ENCODE peak calls at places on chromosomes 12 and 14, in seven cellular contexts. R is ovary, X is sigmoid colon, L is uterus, I is transverse colon, U is body of pancreas, A is K562. S is an unnamed sample.
A peak's percentile ranks its signal among the peaks of the same experiment; 100 is the strongest.

GRCh38 chr12:52366738-52367485 is at the start of gene KRT85:
- DNase-seq in I (no peak), L (no peak), A (no peak), X (peak; percentile 53), R (no peak), U (no peak), S (no peak)

GRCh38 chr12:120109570-120110267 is 6.8 kb downstream of the RAB35 start:
- DNase-seq in R (no peak), A (no peak), I (no peak), L (no peak), X (no peak), U (no peak), S (no peak)

GRCh38 chr12:41190360-41190759 is 2.2 kb downstream of the PDZRN4 start:
- DNase-seq in U (no peak), L (no peak), X (peak; percentile 67), A (peak; percentile 4), I (no peak), R (peak; percentile 37), S (no peak)

GRCh38 chr12:14443531-14443930 is 78.0 kb downstream of the ATF7IP start:
- DNase-seq in U (no peak), R (no peak), L (no peak), I (no peak), A (no peak), X (no peak), S (no peak)

GRCh38 chr12:117100251-117100650 is 1.0 kb upstream of the TESC start:
- DNase-seq in L (no peak), A (peak; percentile 67), X (peak; percentile 35), I (no peak), U (no peak), R (no peak), S (no peak)

GRCh38 chr12:106794369-106794768 is 19.9 kb downstream of the RIC8B start:
- DNase-seq in R (no peak), I (no peak), L (no peak), X (no peak), A (no peak), U (no peak), S (no peak)

GRCh38 chr14:64671591-64671990 is 32.6 kb upstream of the PLEKHG3 start:
- DNase-seq in A (peak; percentile 37), R (no peak), U (no peak), I (no peak), X (no peak), L (no peak), S (no peak)

GRCh38 chr12:76183459-76184186 is 99.1 kb upstream of the NAP1L1 start:
- DNase-seq in L (peak; percentile 16), U (no peak), A (peak; percentile 44), I (no peak), X (no peak), R (no peak), S (no peak)

GRCh38 chr12:56931474-56931978 is 2.7 kb downstream of the SDR9C7 start:
- DNase-seq in X (no peak), L (no peak), A (peak; percentile 77), I (no peak), R (no peak), U (no peak), S (no peak)

GRCh38 chr12:50986961-50987737 is 34.8 kb downstream of the HIGD1C start:
- DNase-seq in U (peak; percentile 53), X (peak; percentile 71), A (peak; percentile 39), R (no peak), L (peak; percentile 66), I (peak; percentile 63), S (no peak)

GRCh38 chr12:113152835-113153814 is 3.6 kb downstream of the CFAP73 start:
- DNase-seq in I (peak; percentile 79), L (no peak), U (peak; percentile 65), X (no peak), A (peak; percentile 83), R (peak; percentile 65), S (peak; percentile 66)

GRCh38 chr12:76117751-76118150 is 33.3 kb upstream of the NAP1L1 start:
- DNase-seq in I (no peak), U (no peak), L (no peak), A (no peak), R (no peak), X (no peak), S (no peak)

GRCh38 chr14:53190938-53191337 is 37.8 kb upstream of the DDHD1 start:
- DNase-seq in A (no peak), L (no peak), R (no peak), X (no peak), I (no peak), U (no peak), S (no peak)

GRCh38 chr12:86496595-86496994 is 240.4 kb upstream of the MGAT4C start:
- DNase-seq in A (no peak), U (no peak), L (no peak), R (no peak), X (no peak), I (no peak), S (no peak)

GRCh38 chr12:22729898-22730443 is 105.0 kb downstream of the ETNK1 start:
- DNase-seq in U (no peak), I (no peak), R (no peak), L (no peak), A (no peak), X (no peak), S (no peak)

GRCh38 chr12:98373019-98373554 is 142.3 kb upstream of the TMPO start:
- DNase-seq in R (no peak), L (no peak), X (no peak), I (no peak), U (no peak), A (peak; percentile 44), S (no peak)

GRCh38 chr14:26606729-26607128 is 8.9 kb upstream of the NOVA1 start:
- DNase-seq in A (no peak), X (no peak), R (no peak), I (no peak), U (no peak), L (no peak), S (no peak)

GRCh38 chr14:35594616-35595015 is 60.7 kb downstream of the INSM2 start:
- DNase-seq in L (no peak), I (no peak), R (no peak), X (no peak), A (no peak), U (no peak), S (no peak)

GRCh38 chr12:125340791-125341190 is 275.6 kb downstream of the AACS start:
- DNase-seq in L (no peak), A (no peak), R (no peak), U (peak; percentile 16), X (no peak), I (peak; percentile 39), S (no peak)

GRCh38 chr14:101460521-101460920 is 100.8 kb upstream of the DIO3 start:
- DNase-seq in I (no peak), A (no peak), L (no peak), R (no peak), U (no peak), X (no peak), S (no peak)

GRCh38 chr12:70487440-70487839 is 121.3 kb downstream of the KCNMB4 start:
- DNase-seq in A (no peak), U (no peak), L (no peak), I (no peak), R (no peak), X (no peak), S (no peak)

GRCh38 chr14:19918553-19919264 is 1.7 kb upstream of the OR4K5 start:
- DNase-seq in I (no peak), L (no peak), X (no peak), R (no peak), U (no peak), A (no peak), S (no peak)

GRCh38 chr14:69013943-69014782 is 35.1 kb upstream of the ACTN1 start:
- DNase-seq in A (no peak), I (peak; percentile 84), U (no peak), X (no peak), R (no peak), L (no peak), S (no peak)

GRCh38 chr12:85016423-85016822 is 19.7 kb downstream of the TSPAN19 start:
- DNase-seq in X (no peak), I (no peak), R (no peak), U (no peak), L (no peak), A (no peak), S (no peak)

GRCh38 chr12:131204416-131205311 is 251.0 kb downstream of the ADGRD1 start:
- DNase-seq in U (no peak), R (no peak), L (no peak), X (peak; percentile 51), A (no peak), I (no peak), S (no peak)

GRCh38 chr12:6961695-6962284 is 8.7 kb downstream of the PHB2 start:
- DNase-seq in U (peak; percentile 67), I (peak; percentile 85), X (peak; percentile 89), A (peak; percentile 82), R (peak; percentile 70), L (peak; percentile 73), S (no peak)
- TF ChIP-seq POLR2A in U (no peak), I (peak; percentile 48), X (no peak), A (peak; percentile 83), R (no peak), L (no peak), S (no peak)

GRCh38 chr12:128911861-128912260 is 58.6 kb downstream of the GLT1D1 start:
- DNase-seq in L (no peak), R (no peak), X (no peak), I (no peak), A (no peak), U (no peak), S (no peak)

GRCh38 chr12:128918910-128919309 is 65.6 kb downstream of the GLT1D1 start:
- DNase-seq in R (no peak), X (no peak), U (no peak), I (no peak), A (no peak), L (no peak), S (no peak)

GRCh38 chr12:128918481-128918880 is 65.2 kb downstream of the GLT1D1 start:
- DNase-seq in U (no peak), X (no peak), I (no peak), L (no peak), A (no peak), R (no peak), S (no peak)

GRCh38 chr12:128916425-128916824 is 63.1 kb downstream of the GLT1D1 start:
- DNase-seq in X (no peak), A (no peak), R (no peak), I (no peak), L (no peak), U (no peak), S (no peak)

GRCh38 chr12:128914908-128915563 is 61.8 kb downstream of the GLT1D1 start:
- DNase-seq in L (no peak), R (no peak), U (no peak), I (no peak), A (no peak), X (no peak), S (no peak)
- TF ChIP-seq POLR2A in L (no peak), R (no peak), U (no peak), I (no peak), A (no peak), X (no peak), S (no peak)

GRCh38 chr12:32896438-32897275 is at the start of gene PKP2:
- DNase-seq in A (peak; percentile 93), L (peak; percentile 18), R (peak; percentile 81), X (no peak), I (peak; percentile 92), U (peak; percentile 87), S (peak; percentile 72)
- TF ChIP-seq POLR2A in A (peak; percentile 52), L (no peak), R (no peak), X (no peak), I (peak; percentile 60), U (peak; percentile 90), S (no peak)

DNA sequence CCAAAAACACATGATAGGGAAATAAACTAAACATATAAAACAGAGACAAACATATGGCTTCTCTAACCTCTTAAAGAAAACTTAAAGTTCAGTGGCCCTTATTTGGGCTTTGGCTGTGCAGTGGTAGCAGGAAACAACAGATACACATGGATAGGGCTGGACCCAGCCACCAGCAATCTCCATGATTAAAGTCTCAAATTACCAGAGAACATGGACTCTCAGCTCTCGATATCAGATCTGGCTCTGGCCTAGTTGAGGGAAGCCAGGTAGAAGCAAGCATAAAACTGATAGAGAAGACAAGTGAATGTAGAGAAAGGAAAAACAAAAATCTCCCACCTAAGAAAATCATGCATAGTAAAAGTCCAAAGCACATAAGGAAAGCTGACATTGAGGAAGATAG is 164.8 kb downstream of the ITPR2 start:
- DNase-seq in X (no peak), L (no peak), I (no peak), U (no peak), R (no peak), A (no peak), S (no peak)
- TF ChIP-seq POLR2A in X (no peak), L (no peak), I (no peak), U (no peak), R (no peak), A (no peak), S (no peak)

S was measured in suprapubic skin.